ENCODE peak calls at places on chromosomes 5 and 9, in six cellular contexts. W, H, E, G, D and Q are unnamed samples.

GRCh38 chr9:14313378-14313940 is 482 bp downstream of the NFIB start:
- DNase-seq in W (no peak), H (no peak), E (no peak), G (peak; percentile 56), D (no peak), Q (no peak)

GRCh38 chr5:135645336-135645735 is 66.5 kb upstream of the CXCL14 start:
- DNase-seq in W (no peak), H (no peak), E (no peak), G (peak; percentile 11), D (no peak), Q (no peak)

GRCh38 chr5:57896596-57896995 is 414.0 kb upstream of the ACTBL2 start:
- DNase-seq in W (no peak), H (no peak), E (no peak), G (no peak), D (no peak), Q (no peak)

GRCh38 chr9:120532475-120532874 is 47.5 kb downstream of the CDK5RAP2 start:
- DNase-seq in W (no peak), H (no peak), E (no peak), G (no peak), D (no peak), Q (peak; percentile 45)

GRCh38 chr5:178265746-178266145 is 33.1 kb upstream of the PHYKPL start:
- DNase-seq in W (no peak), H (no peak), E (no peak), G (no peak), D (no peak), Q (no peak)

GRCh38 chr9:124218438-124219289 is 39.1 kb upstream of the NEK6 start:
- DNase-seq in W (no peak), H (no peak), E (peak; percentile 76), G (no peak), D (peak; percentile 64), Q (peak; percentile 36)

GRCh38 chr5:96641922-96642640 is 20.1 kb upstream of the CAST start:
- DNase-seq in W (no peak), H (no peak), E (no peak), G (no peak), D (no peak), Q (no peak)

GRCh38 chr5:174000078-174000477 is 11.1 kb downstream of the C5orf47 start:
- DNase-seq in W (no peak), H (no peak), E (no peak), G (no peak), D (no peak), Q (no peak)

GRCh38 chr5:77770293-77771005 is 5.7 kb downstream of the TBCA start:
- DNase-seq in W (no peak), H (no peak), E (no peak), G (no peak), D (no peak), Q (no peak)